ENCODE peak calls at places on chromosomes 4 and X, in four cellular contexts. C is activated CD8-positive, alpha-beta memory T cell treated with anti-CD3 and anti-CD28 coated beads for 48 hours; Y is ureter; P is ACHN. K is an unnamed sample.

GRCh38 chr4:185682236-185682635 is 129.8 kb downstream of the SORBS2 start:
- DNase-seq in C (no peak), Y (no peak), P (peak), K (no peak)

GRCh38 chrX:119272882-119273806 is 37.1 kb downstream of the PGRMC1 start:
- DNase-seq in C (no peak), Y (no peak), P (no peak), K (no peak)

GRCh38 chrX:33183366-33183765 is 28.0 kb downstream of the DMD start:
- DNase-seq in C (no peak), Y (peak), P (no peak), K (peak)

GRCh38 chr4:178414881-178415446 is 972.7 kb upstream of the AGA start:
- DNase-seq in C (no peak), Y (no peak), P (no peak), K (no peak)

GRCh38 chr4:53192017-53192416 is 173.8 kb downstream of the SCFD2 start:
- DNase-seq in C (no peak), Y (no peak), P (no peak), K (no peak)

GRCh38 chrX:12771445-12772069 is 19.7 kb upstream of the PRPS2 start:
- DNase-seq in C (peak), Y (no peak), P (no peak), K (peak)

GRCh38 chr4:75844151-75844662 is 58.0 kb downstream of the PPEF2 start:
- DNase-seq in C (no peak), Y (no peak), P (peak), K (no peak)

GRCh38 chr4:118762146-118762545 is 73.8 kb downstream of the SEC24D start:
- DNase-seq in C (no peak), Y (no peak), P (no peak), K (no peak)

GRCh38 chrX:150257348-150258175 is 105.6 kb upstream of the MAMLD1 start:
- DNase-seq in C (no peak), Y (no peak), P (no peak), K (no peak)

GRCh38 chr4:4364486-4365208 is 22.3 kb upstream of the NSG1 start:
- DNase-seq in C (no peak), Y (no peak), P (no peak), K (no peak)

GRCh38 chrX:50183891-50184290 is 16.9 kb downstream of the AKAP4 start:
- DNase-seq in C (no peak), Y (no peak), P (no peak), K (no peak)

GRCh38 chrX:134654398-134655012 is 3.8 kb downstream of the PLAC1 start:
- DNase-seq in C (no peak), Y (no peak), P (no peak), K (no peak)

GRCh38 chr4:7987148-7987989 is 47.7 kb upstream of the AFAP1 start:
- DNase-seq in C (peak), Y (peak), P (peak), K (peak)

GRCh38 chr4:38957239-38957815 is 74.9 kb downstream of the TMEM156 start:
- DNase-seq in C (no peak), Y (no peak), P (no peak), K (no peak)

GRCh38 chrX:5656544-5656943 is 572.1 kb downstream of the NLGN4X start:
- DNase-seq in C (no peak), Y (no peak), P (no peak), K (no peak)

GRCh38 chr4:15805583-15806517 is 27.7 kb downstream of the CD38 start:
- DNase-seq in C (no peak), Y (no peak), P (peak), K (peak)

GRCh38 chr4:68895561-68896198 is 55.9 kb downstream of the UGT2A3 start:
- DNase-seq in C (no peak), Y (no peak), P (peak), K (no peak)

GRCh38 chr4:164204434-164204833 is 549.5 kb upstream of the SMIM31 start:
- DNase-seq in C (no peak), Y (no peak), P (peak), K (peak)

GRCh38 chr4:53840643-53841042 is 223.8 kb downstream of the CHIC2 start:
- DNase-seq in C (no peak), Y (no peak), P (no peak), K (no peak)

GRCh38 chrX:110318664-110318968 is 731 bp upstream of the AMMECR1 start:
- DNase-seq in C (no peak), Y (no peak), P (peak), K (no peak)

GRCh38 chr4:54976682-54977081 is 148.7 kb downstream of the KDR start:
- DNase-seq in C (no peak), Y (no peak), P (no peak), K (no peak)

GRCh38 chr4:72631296-72631695 is 62.3 kb upstream of the ADAMTS3 start:
- DNase-seq in C (no peak), Y (no peak), P (peak), K (no peak)

GRCh38 chr4:159446266-159446976 is 343.5 kb downstream of the RAPGEF2 start:
- DNase-seq in C (no peak), Y (no peak), P (peak), K (peak)

GRCh38 chrX:46216406-46216805 is 328.8 kb downstream of the ZNF674 start:
- DNase-seq in C (no peak), Y (no peak), P (no peak), K (no peak)

GRCh38 chrX:2351999-2352995 is 148.5 kb downstream of the DHRSX start:
- DNase-seq in C (no peak), Y (no peak), P (peak), K (no peak)

GRCh38 chr4:127709456-127709855 is 20.7 kb upstream of the SLC25A31 start:
- DNase-seq in C (no peak), Y (no peak), P (no peak), K (no peak)

K was measured in A673.